ENCODE peak calls at places on chromosomes 5 and 9, in nine cellular contexts. D, R, H, I, E, G, S, M and B are unnamed samples.

GRCh38 chr9:121741198-121741918 is 89.9 kb downstream of the DAB2IP start:
- DNase-seq in H (no peak), D (no peak), I (no peak), M (no peak), G (no peak), R (no peak), S (no peak), E (no peak), B (no peak)

GRCh38 chr9:97808972-97809371 is 44.1 kb upstream of the FOXE1 start:
- DNase-seq in I (no peak), E (no peak), G (no peak), S (peak), M (no peak), H (no peak), D (no peak), R (no peak), B (no peak)

GRCh38 chr5:31346896-31347557 is 153.5 kb downstream of the CDH6 start:
- DNase-seq in S (no peak), G (no peak), R (no peak), M (peak), I (no peak), E (no peak), D (no peak), H (no peak), B (no peak)

GRCh38 chr9:119218293-119218692 is 150.9 kb downstream of the BRINP1 start:
- DNase-seq in S (no peak), G (no peak), H (no peak), D (no peak), R (no peak), I (no peak), M (no peak), E (no peak), B (no peak)

GRCh38 chr5:34868736-34869135 is 29.8 kb downstream of the TTC23L start:
- DNase-seq in S (no peak), I (no peak), D (no peak), M (no peak), R (no peak), G (no peak), E (no peak), H (no peak), B (no peak)

GRCh38 chr9:111427186-111427585 is 57.0 kb downstream of the ECPAS start:
- DNase-seq in H (no peak), R (no peak), I (no peak), S (no peak), M (peak), D (no peak), G (peak), E (no peak), B (no peak)

GRCh38 chr9:130198501-130199179 is 26.4 kb downstream of the NCS1 start:
- DNase-seq in I (no peak), H (no peak), E (no peak), R (no peak), D (no peak), G (no peak), M (no peak), S (no peak), B (no peak)

GRCh38 chr9:114390952-114391351 is 3.2 kb upstream of the AKNA start:
- DNase-seq in S (peak), G (no peak), D (no peak), M (no peak), H (no peak), E (no peak), I (no peak), R (no peak), B (no peak)

GRCh38 chr5:168106008-168106761 is 185.3 kb upstream of the WWC1 start:
- DNase-seq in I (no peak), G (peak), D (no peak), E (peak), S (no peak), R (no peak), H (no peak), M (peak), B (no peak)

GRCh38 chr5:126640867-126641266 is 40.1 kb downstream of the PHAX start:
- DNase-seq in R (no peak), E (no peak), I (no peak), M (no peak), S (no peak), H (no peak), G (no peak), D (no peak), B (no peak)

GRCh38 chr9:71733176-71733575 is 35.1 kb downstream of the CEMIP2 start:
- DNase-seq in R (no peak), H (no peak), G (peak), M (no peak), I (no peak), D (no peak), S (no peak), E (no peak), B (no peak)

GRCh38 chr9:127290666-127291065 is 26.1 kb downstream of the GARNL3 start:
- DNase-seq in R (no peak), H (no peak), E (no peak), M (no peak), S (no peak), G (peak), D (no peak), I (no peak), B (no peak)

GRCh38 chr5:139051392-139051791 is 146.8 kb downstream of the SIL1 start:
- DNase-seq in G (no peak), E (no peak), S (no peak), D (no peak), I (no peak), R (no peak), H (no peak), M (no peak), B (no peak)

GRCh38 chr9:70924905-70925547 is 196.4 kb downstream of the TRPM3 start:
- DNase-seq in S (peak), H (no peak), D (peak), R (peak), E (no peak), M (peak), I (no peak), G (peak), B (peak)

GRCh38 chr5:154896562-154896919 is 38.1 kb downstream of the CNOT8 start:
- DNase-seq in R (no peak), E (no peak), G (no peak), M (no peak), H (no peak), I (no peak), D (no peak), S (no peak), B (no peak)

GRCh38 chr9:133907302-133907880 is 84.7 kb downstream of the VAV2 start:
- DNase-seq in E (no peak), S (no peak), H (no peak), R (no peak), D (no peak), I (no peak), G (no peak), M (no peak), B (no peak)

GRCh38 chr9:79577969-79578723 is 6.4 kb downstream of the TLE4 start:
- DNase-seq in S (no peak), H (no peak), E (no peak), R (no peak), I (no peak), G (no peak), D (no peak), M (peak), B (peak)

GRCh38 chr5:56211298-56211865 is 21.7 kb downstream of the ANKRD55 start:
- DNase-seq in G (peak), D (no peak), E (no peak), S (no peak), M (peak), I (no peak), R (no peak), H (no peak), B (peak)

GRCh38 chr9:136352682-136353081 is 10.9 kb downstream of the DNLZ start:
- DNase-seq in S (no peak), R (no peak), I (peak), D (no peak), H (no peak), M (no peak), G (no peak), E (peak), B (no peak)

GRCh38 chr9:7592321-7593319 is 207.0 kb downstream of the DMAC1 start:
- DNase-seq in E (no peak), R (no peak), H (no peak), D (no peak), I (no peak), G (no peak), S (no peak), M (no peak), B (no peak)

GRCh38 chr9:71121275-71122168 is at the start of gene TRPM3:
- DNase-seq in M (no peak), S (no peak), G (no peak), R (no peak), I (no peak), H (no peak), E (no peak), D (no peak), B (no peak)

GRCh38 chr5:65986050-65986451 is 59.7 kb downstream of the ERBIN start:
- DNase-seq in S (no peak), E (no peak), I (no peak), H (no peak), D (no peak), M (no peak), G (peak), R (no peak), B (peak)

GRCh38 chr9:70111042-70111602 is 67.5 kb downstream of the MAMDC2 start:
- DNase-seq in E (peak), R (peak), I (peak), M (peak), D (peak), S (peak), G (peak), H (peak), B (peak)